ENCODE peak calls at places on chromosome 20, in six cellular contexts. Q is body of pancreas, O is right lobe of liver, A is esophagus muscularis mucosa, H is transverse colon, R is prostate gland. F is an unnamed sample.

GRCh38 chr20:7704021-7704420 is 236.2 kb downstream of the HAO1 start:
- DNase-seq in R (no peak), Q (no peak), O (no peak), H (no peak), A (no peak), F (no peak)

GRCh38 chr20:54535045-54535444 is 59.7 kb downstream of the DOK5 start:
- DNase-seq in Q (no peak), H (no peak), O (no peak), R (no peak), A (no peak), F (no peak)

GRCh38 chr20:52003976-52004375 is 187.6 kb downstream of the ZFP64 start:
- DNase-seq in H (no peak), O (no peak), A (no peak), R (no peak), Q (no peak), F (no peak)

GRCh38 chr20:20373046-20373706 is 5.3 kb downstream of the INSM1 start:
- DNase-seq in Q (no peak), A (no peak), R (no peak), O (no peak), H (no peak), F (no peak)

GRCh38 chr20:2305946-2306345 is 10.1 kb downstream of the TGM3 start:
- DNase-seq in A (no peak), H (peak), R (no peak), O (no peak), Q (no peak), F (no peak)

GRCh38 chr20:41365785-41366545 is 653 bp downstream of the EMILIN3 start:
- DNase-seq in O (no peak), A (no peak), H (no peak), R (no peak), Q (no peak), F (no peak)

GRCh38 chr20:62918830-62919229 is 7.5 kb downstream of the DIDO1 start:
- DNase-seq in R (no peak), A (no peak), O (no peak), Q (no peak), H (no peak), F (no peak)

GRCh38 chr20:2509794-2510193 is 1.1 kb upstream of the ZNF343 start:
- DNase-seq in H (no peak), O (no peak), A (no peak), R (no peak), Q (no peak), F (no peak)

GRCh38 chr20:22925613-22925983 is 109.5 kb upstream of the SSTR4 start:
- DNase-seq in R (no peak), H (no peak), Q (no peak), A (no peak), O (no peak), F (no peak)

GRCh38 chr20:9627219-9627618 is 112.8 kb downstream of the LAMP5 start:
- DNase-seq in A (peak), H (no peak), Q (no peak), R (no peak), O (no peak), F (no peak)

GRCh38 chr20:37992802-37993538 is 40.3 kb downstream of the TTI1 start:
- DNase-seq in H (peak), Q (peak), O (no peak), A (no peak), R (peak), F (peak)

GRCh38 chr20:931401-931800 is 15.3 kb upstream of the ANGPT4 start:
- DNase-seq in O (no peak), Q (no peak), R (no peak), A (no peak), H (no peak), F (no peak)

GRCh38 chr20:8212286-8212685 is 80.2 kb downstream of the PLCB1 start:
- DNase-seq in R (no peak), Q (no peak), H (no peak), A (no peak), O (no peak), F (no peak)

GRCh38 chr20:62991863-62992262 is 14.9 kb downstream of the BHLHE23 start:
- DNase-seq in H (no peak), A (no peak), Q (no peak), R (no peak), O (no peak), F (no peak)

GRCh38 chr20:25389381-25389857 is 1.2 kb downstream of the ABHD12 start:
- DNase-seq in A (no peak), O (no peak), Q (no peak), H (no peak), R (no peak), F (no peak)

GRCh38 chr20:64065062-64065972 is 2.3 kb downstream of the TCEA2 start:
- DNase-seq in O (peak), H (no peak), A (no peak), Q (no peak), R (no peak), F (no peak)

GRCh38 chr20:1087311-1087710 is 31.1 kb upstream of the PSMF1 start:
- DNase-seq in A (no peak), R (no peak), O (no peak), H (no peak), Q (no peak), F (no peak)

GRCh38 chr20:40663991-40664880 is 24.8 kb downstream of the MAFB start:
- DNase-seq in A (no peak), H (no peak), Q (peak), R (no peak), O (no peak), F (no peak)

DNA sequence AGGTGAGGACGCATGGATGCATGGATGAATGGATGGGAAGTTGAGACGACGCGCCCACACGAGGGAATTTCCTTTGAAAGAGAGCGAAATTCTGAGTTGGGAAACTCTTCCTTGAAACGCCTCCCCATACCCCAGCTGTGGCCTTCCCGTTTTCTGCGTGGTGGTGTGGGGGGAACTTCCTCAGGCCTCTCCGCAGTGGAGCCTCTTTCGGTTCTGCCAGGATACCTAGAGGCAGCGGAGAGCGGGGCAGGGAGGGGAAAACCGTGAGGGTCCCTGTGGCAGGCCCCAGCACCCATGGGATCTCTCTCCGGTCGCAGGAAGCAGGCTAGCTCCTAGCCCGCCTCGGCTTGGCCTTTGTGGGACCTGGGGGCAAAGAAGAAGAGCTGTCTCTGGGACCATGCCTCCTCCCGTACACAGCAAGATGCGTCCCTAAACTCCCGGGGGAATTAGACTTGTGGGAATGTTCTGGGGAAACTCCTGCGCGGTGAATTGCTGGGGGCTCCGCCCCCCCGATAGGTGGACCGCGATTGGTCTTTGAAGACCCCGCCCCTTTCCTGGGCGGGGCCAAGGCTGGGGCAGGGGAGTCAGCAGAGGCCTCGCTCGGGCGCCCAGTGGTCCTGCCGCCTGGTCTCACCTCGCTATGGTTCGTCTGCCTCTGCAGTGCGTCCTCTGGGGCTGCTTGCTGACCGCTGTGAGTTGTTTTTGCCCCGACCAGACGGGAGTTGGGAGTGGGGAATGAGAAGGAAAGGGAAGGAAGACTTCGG is at the start of gene CD40:
- DNase-seq in R (peak), O (peak), Q (peak), H (peak), A (peak), F (peak)
- TF ChIP-seq POLR2A in R (peak), O (peak), Q (peak), H (peak), A (no peak), F (no peak)

DNA sequence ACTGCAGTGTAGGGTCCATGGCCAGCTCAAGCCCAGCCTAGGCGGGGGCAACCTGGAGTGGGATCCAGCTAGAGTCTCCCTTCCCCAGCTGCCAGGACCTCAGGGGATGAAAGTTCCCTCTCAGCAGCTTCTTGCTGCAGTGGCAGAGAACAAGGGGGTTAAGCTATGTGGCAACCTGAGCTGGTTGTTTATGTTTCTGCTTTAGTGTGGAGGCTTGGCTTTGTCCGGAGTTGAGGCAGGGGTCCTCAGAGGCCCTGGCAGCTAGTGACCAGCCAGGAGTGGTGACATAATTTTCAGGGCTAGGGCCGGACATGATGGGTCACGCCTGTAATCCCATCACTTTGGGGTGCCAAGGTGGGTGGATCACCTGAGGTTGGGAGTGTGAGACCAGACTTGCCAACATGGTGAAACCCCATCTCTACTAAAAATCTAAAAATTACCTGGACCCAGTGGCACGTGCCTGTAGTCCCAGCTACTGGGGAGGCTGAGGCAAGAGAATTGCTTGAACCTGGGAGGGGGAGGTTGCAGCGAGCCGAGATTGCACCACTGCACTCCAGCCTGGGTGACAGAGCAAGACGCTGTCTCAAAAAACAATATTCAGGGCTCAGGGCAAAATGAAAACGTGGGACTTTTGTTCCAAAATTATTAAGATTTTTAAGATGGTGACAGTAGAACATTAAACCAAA is 8.5 kb upstream of the PCIF1 start:
- DNase-seq in O (no peak), A (no peak), Q (no peak), R (no peak), H (no peak), F (no peak)
- TF ChIP-seq POLR2A in O (no peak), A (no peak), Q (no peak), R (no peak), H (no peak), F (no peak)

GRCh38 chr20:47317127-47317895 is 39.2 kb downstream of the ZMYND8 start:
- DNase-seq in H (peak), A (peak), O (peak), Q (peak), R (peak), F (peak)
- TF ChIP-seq POLR2A in H (peak), A (no peak), O (peak), Q (peak), R (no peak), F (no peak)

DNA sequence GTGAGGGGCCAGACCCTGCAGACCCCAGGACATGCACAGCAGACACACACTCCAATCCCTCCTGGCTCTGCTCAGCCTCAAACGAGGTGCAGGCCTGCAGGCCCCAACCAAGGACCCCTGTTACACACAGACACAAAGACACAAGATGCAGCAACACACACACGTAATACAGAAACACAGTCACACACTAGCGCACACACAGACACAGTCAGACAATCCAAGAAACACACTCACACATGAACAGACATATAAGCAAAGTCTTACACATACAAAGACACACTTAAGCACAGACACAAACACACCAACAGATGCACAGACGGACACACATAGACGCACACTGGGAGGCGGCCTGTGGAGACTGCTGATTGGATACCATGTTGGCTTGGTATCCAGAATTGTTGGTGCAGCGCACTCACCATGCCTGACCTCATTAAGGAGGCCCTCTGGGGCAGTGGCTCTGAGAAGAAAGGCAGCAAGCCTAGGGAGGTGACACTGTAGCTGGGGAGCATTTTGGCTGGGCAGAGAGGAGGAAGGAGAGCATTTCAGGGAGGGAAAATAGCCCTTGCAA is 1.6 kb upstream of the HSPA12B start:
- DNase-seq in R (no peak), A (no peak), Q (no peak), H (no peak), O (no peak), F (no peak)
- TF ChIP-seq POLR2A in R (no peak), A (no peak), Q (no peak), H (no peak), O (no peak), F (no peak)

GRCh38 chr20:50193851-50194830 is 3.5 kb downstream of the CEBPB start:
- DNase-seq in O (peak), R (no peak), H (no peak), A (no peak), Q (peak), F (no peak)

GRCh38 chr20:50191566-50192363 is 1.1 kb downstream of the CEBPB start:
- DNase-seq in O (peak), R (peak), Q (peak), H (peak), A (no peak), F (peak)

GRCh38 chr20:50191065-50191565 is 485 bp downstream of the CEBPB start:
- DNase-seq in H (peak), Q (peak), O (peak), A (no peak), R (peak), F (peak)

GRCh38 chr20:50193169-50193850 is 2.7 kb downstream of the CEBPB start:
- DNase-seq in A (no peak), Q (peak), R (no peak), O (peak), H (no peak), F (no peak)

GRCh38 chr20:50192364-50193168 is 1.9 kb downstream of the CEBPB start:
- DNase-seq in O (peak), R (peak), Q (peak), H (peak), A (no peak), F (peak)
- TF ChIP-seq POLR2A in O (no peak), R (peak), Q (peak), H (no peak), A (peak), F (no peak)

F was measured in heart left ventricle.